ENCODE peak calls at places on chromosomes 13 and 19, in nine cellular contexts. H, R, V, Y, C, D, M, E and K are unnamed samples.
A peak's percentile ranks its signal among the peaks of the same experiment; 100 is the strongest.

GRCh38 chr13:39577833-39578232 is 25.2 kb downstream of the LHFPL6 start:
- DNase-seq in H (no peak), R (no peak), V (no peak), Y (no peak), C (peak; percentile 64), D (no peak), M (peak; percentile 59), E (no peak), K (no peak)

GRCh38 chr13:97344250-97345175 is 89.5 kb upstream of the RAP2A start:
- DNase-seq in H (peak; percentile 12), R (no peak), V (no peak), Y (peak; percentile 66), C (peak; percentile 63), D (peak; percentile 78), M (peak; percentile 69), E (no peak), K (peak; percentile 56)

GRCh38 chr13:45055902-45056648 is 64.2 kb upstream of the GTF2F2 start:
- DNase-seq in H (no peak), R (no peak), V (no peak), Y (no peak), C (no peak), D (no peak), M (no peak), E (no peak), K (peak; percentile 15)

GRCh38 chr19:34220472-34221063 is 33.8 kb upstream of the GARRE1 start:
- DNase-seq in H (peak; percentile 43), R (no peak), V (peak; percentile 43), Y (peak; percentile 83), C (peak; percentile 40), D (peak; percentile 71), M (peak; percentile 84), E (no peak), K (peak; percentile 62)

GRCh38 chr13:32535748-32536147 is 2.8 kb downstream of the N4BP2L2 start:
- DNase-seq in H (no peak), R (no peak), V (no peak), Y (no peak), C (no peak), D (no peak), M (no peak), E (no peak), K (no peak)

GRCh38 chr13:46983881-46984280 is 87.0 kb upstream of the HTR2A start:
- DNase-seq in H (no peak), R (no peak), V (no peak), Y (no peak), C (no peak), D (no peak), M (peak; percentile 18), E (no peak), K (no peak)

GRCh38 chr13:23443110-23443509 is 9.6 kb upstream of the SACS start:
- DNase-seq in H (no peak), R (no peak), V (no peak), Y (no peak), C (no peak), D (no peak), M (no peak), E (no peak), K (no peak)

GRCh38 chr19:52673014-52673413 is 34.9 kb upstream of the ZNF83 start:
- DNase-seq in H (no peak), R (no peak), V (no peak), Y (no peak), C (no peak), D (no peak), M (no peak), E (no peak), K (no peak)

GRCh38 chr19:39833160-39833463 is 850 bp downstream of the DYRK1B start:
- DNase-seq in H (no peak), R (no peak), V (no peak), Y (no peak), C (no peak), D (no peak), M (no peak), E (no peak), K (no peak)

GRCh38 chr13:21014139-21014665 is 47.2 kb downstream of the LATS2 start:
- DNase-seq in H (no peak), R (no peak), V (no peak), Y (no peak), C (no peak), D (no peak), M (no peak), E (no peak), K (no peak)

GRCh38 chr19:11361037-11361770 is 6.0 kb downstream of the PLPPR2 start:
- DNase-seq in H (no peak), R (no peak), V (peak; percentile 84), Y (peak; percentile 99), C (no peak), D (no peak), M (peak; percentile 37), E (no peak), K (no peak)

GRCh38 chr19:47231215-47232054 is 436 bp upstream of the BBC3 start:
- DNase-seq in H (peak; percentile 94), R (peak; percentile 88), V (peak; percentile 97), Y (peak; percentile 85), C (peak; percentile 90), D (peak; percentile 91), M (peak; percentile 86), E (no peak), K (peak; percentile 90)

GRCh38 chr13:45055198-45055901 is 65.0 kb upstream of the GTF2F2 start:
- DNase-seq in H (no peak), R (no peak), V (no peak), Y (no peak), C (no peak), D (peak; percentile 14), M (no peak), E (no peak), K (peak; percentile 75)

GRCh38 chr19:2171349-2172145 is 7.8 kb downstream of the DOT1L start:
- DNase-seq in H (peak; percentile 75), R (no peak), V (peak; percentile 75), Y (peak; percentile 72), C (peak; percentile 59), D (no peak), M (peak; percentile 72), E (no peak), K (peak; percentile 89)

GRCh38 chr19:11780431-11781020 is 13.7 kb downstream of the ZNF441 start:
- DNase-seq in H (no peak), R (no peak), V (no peak), Y (no peak), C (no peak), D (no peak), M (no peak), E (no peak), K (no peak)

GRCh38 chr13:45104294-45104693 is 16.0 kb upstream of the GTF2F2 start:
- DNase-seq in H (no peak), R (no peak), V (no peak), Y (no peak), C (no peak), D (no peak), M (no peak), E (no peak), K (no peak)

GRCh38 chr13:80180745-80181144 is 160.2 kb downstream of the SPRY2 start:
- DNase-seq in H (no peak), R (no peak), V (no peak), Y (no peak), C (no peak), D (no peak), M (no peak), E (no peak), K (no peak)

GRCh38 chr13:61138857-61139256 is 276.8 kb downstream of the PCDH20 start:
- DNase-seq in H (no peak), R (no peak), V (no peak), Y (no peak), C (no peak), D (no peak), M (no peak), E (no peak), K (no peak)

GRCh38 chr19:10796653-10797052 is 39.4 kb downstream of the TMED1 start:
- DNase-seq in H (no peak), R (no peak), V (no peak), Y (peak; percentile 23), C (no peak), D (no peak), M (no peak), E (no peak), K (no peak)

GRCh38 chr13:111219306-111219705 is 101.1 kb upstream of the TEX29 start:
- DNase-seq in H (no peak), R (no peak), V (no peak), Y (no peak), C (no peak), D (no peak), M (no peak), E (no peak), K (no peak)

GRCh38 chr19:17129377-17129776 is 53.8 kb downstream of the MYO9B start:
- DNase-seq in H (no peak), R (no peak), V (no peak), Y (no peak), C (no peak), D (no peak), M (no peak), E (no peak), K (no peak)